ENCODE peak calls at places on chromosomes 1 and 21, in six cellular contexts. W is K562, R is H1, A is stomach, S is sigmoid colon, O is HepG2. I is an unnamed sample.

GRCh38 chr1:153343040-153343681 is 5.5 kb downstream of the PGLYRP4 start:
- DNase-seq in W (no peak), S (no peak), O (no peak), R (peak; percentile 4), A (no peak), I (peak; percentile 28)

GRCh38 chr1:43039228-43040055 is 80.8 kb upstream of the SLC2A1 start:
- DNase-seq in W (no peak), O (peak; percentile 96), S (no peak), A (no peak), R (no peak), I (no peak)

GRCh38 chr1:86156571-86157455 is at the start of gene COL24A1:
- DNase-seq in R (peak; percentile 79), W (no peak), O (no peak), S (peak; percentile 84), A (no peak), I (peak; percentile 59)

GRCh38 chr1:38027201-38028104 is 14.9 kb downstream of the UTP11 start:
- DNase-seq in R (no peak), O (no peak), S (peak; percentile 57), A (no peak), W (no peak), I (no peak)

GRCh38 chr1:12180315-12180714 is 13.5 kb downstream of the TNFRSF1B start:
- DNase-seq in O (no peak), W (no peak), A (peak; percentile 57), R (no peak), S (peak; percentile 87), I (no peak)

GRCh38 chr1:46246548-46247432 is 773 bp upstream of the RAD54L start:
- DNase-seq in A (no peak), R (peak; percentile 87), O (no peak), W (peak; percentile 66), S (peak; percentile 75), I (peak; percentile 80)

GRCh38 chr1:153485880-153486279 is 25.4 kb upstream of the S100A7 start:
- DNase-seq in S (no peak), A (no peak), O (no peak), W (no peak), R (no peak), I (no peak)

GRCh38 chr1:11024545-11024944 is 12.1 kb downstream of the TARDBP start:
- DNase-seq in S (no peak), O (no peak), W (no peak), R (no peak), A (no peak), I (no peak)

GRCh38 chr1:37989381-37989930 is 366 bp downstream of the SF3A3 start:
- DNase-seq in O (no peak), R (no peak), S (peak; percentile 70), A (no peak), W (peak; percentile 72), I (no peak)

GRCh38 chr1:29789221-29789909 is 553.0 kb downstream of the PTPRU start:
- DNase-seq in A (no peak), S (no peak), O (no peak), W (no peak), R (no peak), I (no peak)

GRCh38 chr21:27108228-27108627 is 141.3 kb upstream of the ADAMTS5 start:
- DNase-seq in O (no peak), A (no peak), S (no peak), W (no peak), R (no peak), I (no peak)

GRCh38 chr1:35860680-35861079 is 22.3 kb upstream of the AGO1 start:
- DNase-seq in W (no peak), R (no peak), S (no peak), O (no peak), A (no peak), I (no peak)

GRCh38 chr21:36769051-36769867 is 70.3 kb downstream of the SIM2 start:
- DNase-seq in R (no peak), O (no peak), S (no peak), W (no peak), A (no peak), I (no peak)

GRCh38 chr1:201531551-201532425 is 7.1 kb upstream of the NAV1 start:
- DNase-seq in O (no peak), A (no peak), R (no peak), S (no peak), W (no peak), I (no peak)

GRCh38 chr21:43343095-43343991 is 83.6 kb downstream of the SIK1 start:
- DNase-seq in W (no peak), A (peak; percentile 96), S (no peak), R (no peak), O (peak; percentile 94), I (no peak)

GRCh38 chr1:25486602-25487001 is 55.9 kb downstream of the MACO1 start:
- DNase-seq in O (no peak), S (no peak), W (no peak), R (no peak), A (no peak), I (no peak)

GRCh38 chr1:32406629-32407111 is 12.4 kb upstream of the BSDC1 start:
- DNase-seq in R (no peak), W (no peak), O (peak; percentile 28), A (no peak), S (no peak), I (peak; percentile 26)

GRCh38 chr21:25133939-25134338 is 473.3 kb downstream of the MRPL39 start:
- DNase-seq in O (no peak), S (no peak), W (no peak), A (no peak), R (no peak), I (no peak)

GRCh38 chr1:143720087-143721023 is 251.4 kb downstream of the FAM72C start:
- DNase-seq in S (peak; percentile 67), O (no peak), R (peak; percentile 61), A (no peak), W (peak; percentile 50), I (no peak)

GRCh38 chr21:25964009-25964408 is 206.6 kb downstream of the APP start:
- DNase-seq in A (no peak), S (no peak), O (no peak), W (no peak), R (no peak), I (no peak)

GRCh38 chr1:209545423-209545822 is 38.1 kb upstream of the CAMK1G start:
- DNase-seq in O (no peak), W (no peak), A (no peak), S (no peak), R (no peak), I (no peak)

GRCh38 chr21:32599146-32599925 is 12.8 kb downstream of the CFAP298 start:
- DNase-seq in S (no peak), R (no peak), W (no peak), A (no peak), O (peak; percentile 25), I (no peak)

GRCh38 chr1:174777262-174777661 is 222.5 kb upstream of the CACYBP start:
- DNase-seq in S (no peak), A (no peak), W (no peak), R (no peak), O (no peak), I (no peak)

GRCh38 chr1:37480581-37481288 is 6.4 kb downstream of the ZC3H12A start:
- DNase-seq in A (no peak), R (no peak), O (no peak), S (no peak), W (no peak), I (peak; percentile 56)

GRCh38 chr1:227583354-227583753 is 20.0 kb downstream of the ZNF678 start:
- DNase-seq in W (no peak), O (no peak), A (no peak), R (no peak), S (no peak), I (no peak)

GRCh38 chr21:27269646-27270045 is 302.8 kb upstream of the ADAMTS5 start:
- DNase-seq in S (no peak), R (no peak), O (no peak), W (no peak), A (no peak), I (no peak)

GRCh38 chr1:3645247-3645646 is 4.7 kb downstream of the WRAP73 start:
- DNase-seq in R (no peak), S (no peak), A (no peak), W (no peak), O (no peak), I (no peak)

DNA sequence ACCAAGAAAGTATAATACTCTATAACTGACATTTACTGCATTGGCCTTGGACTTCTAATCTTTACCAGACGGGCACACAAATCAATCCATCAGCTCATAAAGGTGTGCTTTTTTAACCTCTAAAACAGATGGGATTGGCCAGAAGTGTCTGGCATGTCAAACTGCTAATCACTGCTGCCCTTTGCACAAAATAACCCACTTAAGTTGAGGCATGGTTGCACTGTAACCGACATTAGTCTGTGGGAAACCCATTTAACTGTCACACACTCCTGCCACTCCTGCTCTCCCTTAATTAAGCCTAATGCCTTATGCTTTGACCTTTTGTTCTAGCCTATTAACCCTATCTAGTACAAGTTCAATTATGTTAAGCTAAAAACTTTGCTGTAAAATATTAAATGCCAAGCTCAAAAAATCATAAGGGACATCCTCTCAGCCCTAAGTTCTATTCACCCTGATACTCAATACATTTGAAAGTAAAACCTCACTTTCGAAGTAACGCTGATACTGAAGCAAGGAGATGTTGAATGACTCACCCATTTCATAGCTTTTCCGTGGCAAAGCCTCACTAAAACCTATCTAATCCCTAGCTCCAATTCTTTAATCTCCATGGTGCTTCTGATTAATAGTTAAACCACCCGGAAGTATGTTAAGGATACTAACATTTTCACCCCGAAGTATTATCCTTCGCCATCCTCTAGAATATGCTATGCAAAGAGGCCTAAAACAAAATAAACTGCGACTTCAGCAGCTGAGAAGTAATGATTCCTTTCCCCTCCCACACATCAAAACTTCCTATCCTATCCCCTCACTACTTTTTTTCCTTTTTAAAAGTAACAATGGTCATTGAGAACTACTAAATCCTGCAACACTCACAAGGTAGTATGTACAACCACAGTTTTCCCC is 12.9 kb downstream of the NRIP1 start:
- DNase-seq in R (no peak), A (no peak), S (no peak), O (no peak), W (no peak), I (no peak)
- TF ChIP-seq EP300 in R (no peak), A (no peak), S (no peak), O (no peak), W (no peak), I (no peak)

GRCh38 chr1:8137406-8138244 is 111.5 kb upstream of the ERRFI1 start:
- DNase-seq in A (no peak), S (peak; percentile 85), W (no peak), O (peak; percentile 68), R (no peak), I (no peak)
- TF ChIP-seq POLR2AphosphoS5 in A (peak; percentile 49), S (peak; percentile 60), W (no peak), O (no peak), R (no peak), I (no peak)

DNA sequence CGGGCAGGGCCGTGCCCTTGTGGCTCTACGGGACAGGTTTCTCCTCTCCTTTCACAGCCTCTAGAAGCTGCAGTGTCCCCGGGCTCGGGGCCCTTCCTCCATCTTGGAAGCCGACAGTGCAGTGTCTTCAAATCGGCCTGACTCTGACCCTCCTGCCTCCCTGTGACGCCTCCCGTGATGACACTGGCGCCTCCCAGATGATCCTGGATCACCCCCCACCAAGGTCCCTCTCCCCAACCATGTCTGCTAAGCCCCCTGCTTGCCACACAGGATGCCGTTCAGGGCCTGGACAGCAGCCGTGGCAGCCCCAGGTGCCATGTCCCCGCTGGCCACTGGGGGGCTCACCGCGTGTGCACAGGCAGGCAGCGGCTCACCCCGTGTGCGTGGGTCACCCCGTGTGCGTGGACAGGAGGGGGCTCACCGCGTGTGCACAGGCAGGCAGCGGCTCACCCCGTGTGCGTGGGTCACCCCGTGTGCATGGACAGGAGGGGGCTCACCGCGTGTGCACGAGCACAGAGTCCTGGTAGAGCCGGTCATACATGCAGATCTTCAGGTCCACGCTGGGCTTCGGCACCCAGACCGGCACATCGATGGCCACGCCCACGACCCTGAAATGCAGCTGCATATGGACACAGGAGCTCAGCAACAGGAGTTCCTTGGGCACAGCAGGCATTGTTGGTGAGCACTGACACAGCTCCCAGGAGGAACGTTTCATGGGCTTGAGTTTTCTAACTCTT is 24.9 kb upstream of the TMEM52 start:
- DNase-seq in R (peak; percentile 91), S (no peak), O (peak; percentile 61), W (peak; percentile 83), A (peak; percentile 64), I (no peak)
- H3K4me3 ChIP-seq in R (peak overlapping the region; percentile 46), S (no peak overlapping the region), O (peak overlapping the region; percentile 87), W (no peak overlapping the region), A (no peak overlapping the region), I (no peak overlapping the region)

GRCh38 chr21:21690068-21690665 is 692.0 kb downstream of the NCAM2 start:
- DNase-seq in R (no peak), W (no peak), A (no peak), O (no peak), S (no peak), I (no peak)
- TF ChIP-seq EP300 in R (no peak), W (no peak), A (no peak), O (no peak), S (no peak), I (no peak)